ENCODE peak calls at places on chromosomes 16 and 17, in nine cellular contexts. R is colonic mucosa; G is activated CD4-positive, CD25-positive, alpha-beta regulatory T cell treated with anti-CD3 and anti-CD28 coated beads, Interleukin-2, amount 50 U/mL, for 16 hours; V is ELR; N is central memory CD4-positive, alpha-beta T cell; M is GM19239; Y is AML-193; C is NCI-H1417; B is activated CD8-positive, alpha-beta memory T cell treated with anti-CD3 and anti-CD28 coated beads for 48 hours. J is an unnamed sample.

GRCh38 chr17:66214893-66215528 is 14.2 kb downstream of the APOH start:
- DNase-seq in R (no peak), G (no peak), V (no peak), N (no peak), M (no peak), Y (no peak), C (peak), B (no peak), J (no peak)

GRCh38 chr17:27340990-27341595 is 47.2 kb downstream of the WSB1 start:
- DNase-seq in R (no peak), G (no peak), V (no peak), N (no peak), M (no peak), Y (no peak), C (no peak), B (no peak), J (no peak)

GRCh38 chr17:61118871-61119270 is 280.8 kb upstream of the TBX2 start:
- DNase-seq in R (no peak), G (no peak), V (no peak), N (no peak), M (no peak), Y (no peak), C (peak), B (no peak), J (no peak)

GRCh38 chr17:77475012-77475976 is 334.5 kb downstream of the SEC14L1 start:
- DNase-seq in R (no peak), G (peak), V (peak), N (peak), M (no peak), Y (no peak), C (no peak), B (no peak), J (no peak)

GRCh38 chr16:22886908-22887307 is 72.9 kb downstream of the HS3ST2 start:
- DNase-seq in R (no peak), G (no peak), V (no peak), N (no peak), M (no peak), Y (no peak), C (no peak), B (no peak), J (no peak)

GRCh38 chr17:65662166-65662565 is 100.7 kb upstream of the AXIN2 start:
- DNase-seq in R (no peak), G (no peak), V (no peak), N (no peak), M (no peak), Y (no peak), C (no peak), B (no peak), J (no peak)

GRCh38 chr17:56441331-56441730 is 152.2 kb upstream of the NOG start:
- DNase-seq in R (no peak), G (no peak), V (peak), N (no peak), M (no peak), Y (no peak), C (no peak), B (no peak), J (no peak)

GRCh38 chr17:40883031-40883430 is 2.0 kb downstream of the KRT20 start:
- DNase-seq in R (no peak), G (no peak), V (no peak), N (no peak), M (no peak), Y (no peak), C (no peak), B (no peak), J (no peak)

GRCh38 chr17:70242781-70243437 is 73.6 kb downstream of the KCNJ2 start:
- DNase-seq in R (no peak), G (no peak), V (no peak), N (no peak), M (no peak), Y (no peak), C (no peak), B (no peak), J (no peak)

GRCh38 chr17:83196088-83196765 is 116.8 kb downstream of the METRNL start:
- DNase-seq in R (no peak), G (no peak), V (peak), N (no peak), M (no peak), Y (no peak), C (no peak), B (no peak), J (peak)

GRCh38 chr17:79438045-79438444 is 172.8 kb downstream of the RBFOX3 start:
- DNase-seq in R (no peak), G (no peak), V (no peak), N (no peak), M (no peak), Y (no peak), C (no peak), B (no peak), J (no peak)

GRCh38 chr16:724188-725040 is 1.8 kb downstream of the CCDC78 start:
- DNase-seq in R (no peak), G (no peak), V (no peak), N (no peak), M (no peak), Y (no peak), C (no peak), B (no peak), J (no peak)

GRCh38 chr16:66130296-66130910 is 236.1 kb upstream of the CDH5 start:
- DNase-seq in R (no peak), G (no peak), V (peak), N (no peak), M (no peak), Y (no peak), C (no peak), B (no peak), J (no peak)

GRCh38 chr16:16096161-16096857 is 127.0 kb downstream of the ABCC6 start:
- DNase-seq in R (peak), G (no peak), V (peak), N (no peak), M (no peak), Y (no peak), C (no peak), B (no peak), J (peak)

GRCh38 chr17:8707591-8708453 is 36.8 kb downstream of the CCDC42 start:
- DNase-seq in R (no peak), G (no peak), V (no peak), N (no peak), M (no peak), Y (no peak), C (no peak), B (no peak), J (no peak)

GRCh38 chr16:4182581-4183257 is 59.2 kb downstream of the SRL start:
- DNase-seq in R (no peak), G (no peak), V (peak), N (no peak), M (peak), Y (peak), C (no peak), B (no peak), J (no peak)

GRCh38 chr16:48911700-48912099 is 301.7 kb upstream of the N4BP1 start:
- DNase-seq in R (no peak), G (no peak), V (peak), N (no peak), M (no peak), Y (no peak), C (no peak), B (no peak), J (no peak)

GRCh38 chr17:32985357-32985756 is 6.3 kb upstream of the SPACA3 start:
- DNase-seq in R (no peak), G (no peak), V (no peak), N (no peak), M (no peak), Y (no peak), C (no peak), B (no peak), J (no peak)

GRCh38 chr17:55584861-55585260 is 73.6 kb upstream of the SMIM36 start:
- DNase-seq in R (no peak), G (no peak), V (no peak), N (no peak), M (no peak), Y (no peak), C (no peak), B (no peak), J (no peak)

GRCh38 chr17:78396436-78397335 is 18.2 kb downstream of the PGS1 start:
- DNase-seq in R (no peak), G (no peak), V (no peak), N (no peak), M (no peak), Y (no peak), C (no peak), B (no peak), J (peak)

GRCh38 chr17:50317121-50317520 is 28.8 kb upstream of the XYLT2 start:
- DNase-seq in R (no peak), G (no peak), V (no peak), N (no peak), M (no peak), Y (no peak), C (no peak), B (no peak), J (no peak)

GRCh38 chr16:70646260-70647241 is at the start of gene IL34:
- DNase-seq in R (no peak), G (no peak), V (peak), N (no peak), M (no peak), Y (no peak), C (peak), B (no peak), J (no peak)

J was measured in left ventricle myocardium inferior.